ENCODE peak calls at places on chromosomes 3 and 15, in nine cellular contexts. U is M059J; R is endothelial cell; S is activated CD8-positive, alpha-beta memory T cell treated with anti-CD3 and anti-CD28 coated beads, Interleukin-2, amount 10 ng/mL, durations not matched to agents 7 days and 5 days; B is ELR; L is CD8-positive, alpha-beta memory T cell; G is stimulated activated CD4-positive, alpha-beta T cell treated with anti-CD3 and anti-CD28 coated beads, Interleukin-2, amount 100 ng/mL, for 48 hours; M is NCI-H2081; N is NCI-H1105. X is an unnamed sample.

GRCh38 chr3:149277338-149277813 is 55.7 kb upstream of the CP start:
- DNase-seq in B (peak; percentile 80), S (peak; percentile 53), R (no peak), N (no peak), M (no peak), L (peak; percentile 17), U (peak; percentile 92), G (no peak), X (peak; percentile 35)

GRCh38 chr15:83282859-83283812 is 1.3 kb downstream of the BNC1 start:
- DNase-seq in S (no peak), R (peak; percentile 69), L (no peak), G (no peak), U (no peak), M (no peak), B (peak; percentile 61), N (no peak), X (peak; percentile 65)

GRCh38 chr15:41936649-41937567 is 35.4 kb downstream of the EHD4 start:
- DNase-seq in U (no peak), B (peak; percentile 31), G (peak; percentile 68), N (no peak), R (peak; percentile 64), S (peak; percentile 89), M (no peak), L (peak; percentile 78), X (no peak)

GRCh38 chr3:84308379-84308778 is 650.4 kb upstream of the CADM2 start:
- DNase-seq in R (no peak), M (no peak), B (no peak), N (no peak), S (no peak), L (no peak), G (no peak), U (no peak), X (no peak)

GRCh38 chr3:188788621-188789081 is 383.1 kb upstream of the TPRG1 start:
- DNase-seq in N (no peak), U (peak; percentile 85), B (peak; percentile 97), R (no peak), S (peak; percentile 81), M (no peak), L (peak; percentile 59), G (peak; percentile 51), X (peak; percentile 84)

GRCh38 chr3:62101488-62101887 is 271.9 kb downstream of the FEZF2 start:
- DNase-seq in B (no peak), S (no peak), N (no peak), M (no peak), R (no peak), U (no peak), L (no peak), G (no peak), X (no peak)

GRCh38 chr3:141797167-141797773 is 34.1 kb downstream of the GRK7 start:
- DNase-seq in M (no peak), N (no peak), R (peak; percentile 76), L (peak; percentile 45), B (no peak), G (peak; percentile 23), U (no peak), S (peak; percentile 64), X (no peak)

GRCh38 chr15:67839358-67839928 is 402 bp downstream of the RNU6-1 start:
- DNase-seq in G (no peak), M (peak; percentile 15), S (peak; percentile 46), N (peak; percentile 48), U (peak; percentile 67), L (no peak), B (peak; percentile 71), R (no peak), X (peak; percentile 61)

GRCh38 chr15:33956397-33956796 is 11.9 kb upstream of the CHRM5 start:
- DNase-seq in R (no peak), B (no peak), G (no peak), M (no peak), U (no peak), L (no peak), N (no peak), S (no peak), X (no peak)

GRCh38 chr3:45110185-45110833 is 35.9 kb downstream of the CDCP1 start:
- DNase-seq in S (peak; percentile 76), N (no peak), B (no peak), R (no peak), U (peak; percentile 69), L (peak; percentile 63), G (no peak), M (no peak), X (no peak)

GRCh38 chr3:194928831-194929594 is 243.3 kb downstream of the FAM43A start:
- DNase-seq in S (peak; percentile 39), B (no peak), L (no peak), N (no peak), U (peak; percentile 13), R (peak; percentile 47), M (no peak), G (no peak), X (no peak)

GRCh38 chr15:59260090-59260489 is 53.4 kb downstream of the LDHAL6B start:
- DNase-seq in G (no peak), B (no peak), M (no peak), S (no peak), U (no peak), R (no peak), L (no peak), N (no peak), X (no peak)

GRCh38 chr15:68054658-68055223 is 626 bp downstream of the PIAS1 start:
- DNase-seq in S (peak; percentile 58), G (peak; percentile 24), N (peak; percentile 75), B (peak; percentile 73), L (no peak), R (peak; percentile 81), M (peak; percentile 72), U (peak; percentile 65), X (peak; percentile 45)

GRCh38 chr15:63600001-63600645 is 2.9 kb downstream of the FBXL22 start:
- DNase-seq in R (no peak), U (no peak), N (no peak), G (no peak), M (no peak), B (peak; percentile 24), S (peak; percentile 53), L (no peak), X (no peak)

GRCh38 chr3:57130426-57131209 is 34.5 kb downstream of the IL17RD start:
- DNase-seq in M (peak; percentile 5), S (no peak), G (no peak), U (no peak), B (no peak), N (no peak), L (no peak), R (peak; percentile 72), X (no peak)

GRCh38 chr3:10515884-10516495 is 10.6 kb upstream of the ATP2B2 start:
- DNase-seq in L (no peak), U (no peak), S (no peak), N (no peak), G (no peak), B (no peak), M (no peak), R (no peak), X (no peak)

X was measured in NCI-H226.